ENCODE peak calls at places on chromosomes 7 and 10, in nine cellular contexts. W, A, Z, N, Y, J, L, G and X are unnamed samples.

GRCh38 chr7:2403718-2404648 is 572 bp downstream of the CHST12 start:
- DNase-seq in W (no peak), A (peak), Z (no peak), N (peak), Y (peak), J (peak), L (no peak), G (peak), X (no peak)

GRCh38 chr7:73707045-73707631 is 12.3 kb downstream of the STX1A start:
- DNase-seq in W (no peak), A (no peak), Z (peak), N (peak), Y (peak), J (peak), L (no peak), G (peak), X (peak)

GRCh38 chr10:116744163-116744788 is 1.9 kb upstream of the HSPA12A start:
- DNase-seq in W (no peak), A (no peak), Z (no peak), N (no peak), Y (no peak), J (no peak), L (no peak), G (no peak), X (no peak)

GRCh38 chr7:134901389-134902020 is 84.8 kb upstream of the AGBL3 start:
- DNase-seq in W (no peak), A (no peak), Z (no peak), N (no peak), Y (no peak), J (no peak), L (no peak), G (no peak), X (no peak)

GRCh38 chr10:118504044-118504944 is 91.2 kb downstream of the PRLHR start:
- DNase-seq in W (peak), A (peak), Z (peak), N (no peak), Y (no peak), J (no peak), L (no peak), G (peak), X (no peak)

GRCh38 chr10:61399386-61399785 is 53.8 kb downstream of the TMEM26 start:
- DNase-seq in W (no peak), A (peak), Z (no peak), N (no peak), Y (no peak), J (no peak), L (no peak), G (no peak), X (no peak)

GRCh38 chr7:135678612-135679575 is 16.6 kb downstream of the STMP1 start:
- DNase-seq in W (no peak), A (peak), Z (no peak), N (no peak), Y (no peak), J (peak), L (no peak), G (no peak), X (peak)

GRCh38 chr7:100516135-100516812 is 22.7 kb upstream of the AGFG2 start:
- DNase-seq in W (no peak), A (peak), Z (no peak), N (no peak), Y (peak), J (no peak), L (no peak), G (peak), X (no peak)

GRCh38 chr10:14481752-14482151 is 151.0 kb upstream of the FRMD4A start:
- DNase-seq in W (no peak), A (no peak), Z (no peak), N (no peak), Y (no peak), J (no peak), L (no peak), G (no peak), X (no peak)

GRCh38 chr10:42790835-42791234 is 8.2 kb downstream of the BMS1 start:
- DNase-seq in W (no peak), A (no peak), Z (no peak), N (no peak), Y (no peak), J (no peak), L (no peak), G (no peak), X (no peak)

GRCh38 chr7:311131-311680 is 21.2 kb downstream of the FOXL3 start:
- DNase-seq in W (no peak), A (no peak), Z (no peak), N (peak), Y (no peak), J (no peak), L (no peak), G (no peak), X (no peak)

GRCh38 chr7:5553298-5553877 is 129.8 kb upstream of the TNRC18 start:
- DNase-seq in W (no peak), A (no peak), Z (no peak), N (no peak), Y (no peak), J (no peak), L (no peak), G (no peak), X (no peak)

GRCh38 chr10:92327445-92328433 is 36.8 kb downstream of the MARCHF5 start:
- DNase-seq in W (no peak), A (peak), Z (no peak), N (no peak), Y (no peak), J (no peak), L (no peak), G (no peak), X (no peak)

GRCh38 chr10:44932338-44933116 is 21.4 kb downstream of the TMEM72 start:
- DNase-seq in W (peak), A (peak), Z (peak), N (peak), Y (peak), J (peak), L (peak), G (peak), X (peak)

GRCh38 chr10:12045610-12046009 is 3.0 kb upstream of the UPF2 start:
- DNase-seq in W (no peak), A (no peak), Z (no peak), N (no peak), Y (no peak), J (no peak), L (no peak), G (no peak), X (no peak)

GRCh38 chr7:156544919-156545715 is 95.5 kb upstream of the RNF32 start:
- DNase-seq in W (no peak), A (no peak), Z (no peak), N (no peak), Y (no peak), J (no peak), L (no peak), G (no peak), X (peak)